ENCODE peak calls at places on chromosomes 12 and 14, in four cellular contexts. P is body of pancreas, I is HCT116, U is upper lobe of left lung. R is an unnamed sample.

GRCh38 chr12:56998981-56999380 is 7.4 kb downstream of the ZBTB39 start:
- ATAC-seq in P (no peak), I (no peak), U (no peak), R (no peak)

GRCh38 chr12:12018454-12018853 is 52.3 kb upstream of the BCL2L14 start:
- ATAC-seq in P (no peak), I (no peak), U (no peak), R (no peak)

GRCh38 chr12:50626026-50626425 is 121.2 kb downstream of the DIP2B start:
- ATAC-seq in P (no peak), I (no peak), U (peak; percentile 61), R (no peak)

GRCh38 chr14:106269029-106269428 is 742.6 kb downstream of the TMEM121 start:
- ATAC-seq in P (no peak), I (no peak), U (no peak), R (no peak)

GRCh38 chr14:50011242-50011641 is 105.1 kb downstream of the VCPKMT start:
- ATAC-seq in P (no peak), I (no peak), U (no peak), R (no peak)

GRCh38 chr12:132953771-132954170 is 2.3 kb downstream of the ZNF605 start:
- ATAC-seq in P (no peak), I (no peak), U (no peak), R (no peak)

GRCh38 chr14:32683679-32684078 is 255.0 kb upstream of the NPAS3 start:
- ATAC-seq in P (no peak), I (no peak), U (no peak), R (no peak)

GRCh38 chr12:26135010-26135420 is 10.2 kb upstream of the BHLHE41 start:
- ATAC-seq in P (peak; percentile 96), I (no peak), U (peak; percentile 72), R (peak; percentile 31)

GRCh38 chr14:100898935-100899840 is 4.3 kb downstream of the RTL1 start:
- ATAC-seq in P (peak; percentile 37), I (no peak), U (no peak), R (no peak)

GRCh38 chr12:89796798-89797382 is 88.3 kb upstream of the ATP2B1 start:
- ATAC-seq in P (no peak), I (no peak), U (no peak), R (no peak)

GRCh38 chr14:97149775-97150174 is 352.6 kb downstream of the VRK1 start:
- ATAC-seq in P (no peak), I (no peak), U (no peak), R (no peak)

GRCh38 chr14:95190346-95190840 is 33.1 kb upstream of the DICER1 start:
- ATAC-seq in P (no peak), I (no peak), U (no peak), R (no peak)

GRCh38 chr14:20631821-20632389 is 9.6 kb downstream of the OR6S1 start:
- ATAC-seq in P (peak; percentile 39), I (no peak), U (peak; percentile 78), R (peak; percentile 29)

GRCh38 chr14:54866588-54866987 is 36.0 kb downstream of the GCH1 start:
- ATAC-seq in P (no peak), I (peak; percentile 44), U (no peak), R (no peak)

GRCh38 chr14:61254803-61255526 is 26.2 kb downstream of the TMEM30B start:
- ATAC-seq in P (no peak), I (no peak), U (no peak), R (no peak)

DNA sequence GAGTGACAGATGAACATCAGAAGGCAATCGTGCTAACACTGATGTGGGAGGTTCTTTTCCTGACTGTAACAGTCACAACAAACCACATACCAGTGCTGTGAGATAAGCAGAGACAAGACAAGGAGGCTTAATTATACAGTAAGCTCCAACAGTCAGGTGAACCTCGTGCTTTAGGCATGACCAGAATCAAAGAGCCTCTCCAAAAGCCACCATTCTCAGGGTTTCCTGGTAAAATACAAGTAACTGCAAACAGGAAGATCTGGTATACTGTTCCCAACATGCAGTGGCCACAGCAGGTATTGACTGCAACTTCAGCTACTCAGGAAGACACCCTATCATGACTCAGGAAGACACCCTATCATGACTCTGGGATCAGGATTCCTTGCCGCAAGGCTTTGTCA is 47.3 kb upstream of the GTF2A1 start:
- ATAC-seq in P (no peak), I (peak; percentile 75), U (no peak), R (no peak)
- TF ChIP-seq CTCF in P (no peak), I (no peak), U (no peak), R (no peak)

GRCh38 chr12:3571323-3571722 is 80.3 kb downstream of the PRMT8 start:
- ATAC-seq in P (no peak), I (no peak), U (no peak), R (no peak)

GRCh38 chr12:3564411-3564810 is 73.4 kb downstream of the PRMT8 start:
- ATAC-seq in P (no peak), I (no peak), U (no peak), R (no peak)

GRCh38 chr12:3563966-3564365 is 73.0 kb downstream of the PRMT8 start:
- ATAC-seq in P (no peak), I (no peak), U (no peak), R (no peak)

GRCh38 chr12:3564861-3565260 is 73.9 kb downstream of the PRMT8 start:
- ATAC-seq in P (no peak), I (no peak), U (no peak), R (no peak)

DNA sequence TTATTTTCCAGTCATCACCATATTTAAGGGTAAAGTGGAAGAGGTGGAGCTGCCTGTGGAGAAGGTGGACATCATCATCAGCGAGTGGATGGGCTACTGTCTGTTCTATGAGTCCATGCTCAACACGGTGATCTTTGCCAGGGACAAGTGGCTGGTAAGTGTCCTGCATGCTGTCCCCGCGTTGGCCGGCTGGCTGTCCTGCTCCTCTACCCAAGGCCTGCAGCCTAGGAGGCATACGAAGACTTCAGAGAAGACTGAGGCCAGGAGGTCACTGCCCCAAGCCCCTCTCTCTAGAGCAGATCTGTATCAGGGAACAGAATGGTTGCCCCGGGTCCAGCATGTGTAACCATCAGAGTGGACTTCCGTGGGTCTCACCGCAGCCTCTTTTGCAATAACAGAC is 77.7 kb downstream of the PRMT8 start:
- ATAC-seq in P (no peak), I (no peak), U (no peak), R (no peak)
- H3K4me3 ChIP-seq in P (no peak overlapping the region), I (no peak overlapping the region), U (no peak overlapping the region), R (no peak overlapping the region)

GRCh38 chr12:91811481-91812287 is 334.0 kb downstream of the BTG1 start:
- ATAC-seq in P (peak; percentile 78), I (peak; percentile 84), U (peak; percentile 79), R (peak; percentile 67)

GRCh38 chr12:91805031-91805430 is 340.6 kb downstream of the BTG1 start:
- ATAC-seq in P (no peak), I (peak; percentile 37), U (no peak), R (no peak)

GRCh38 chr12:91813701-91814100 is 331.9 kb downstream of the BTG1 start:
- ATAC-seq in P (no peak), I (no peak), U (no peak), R (no peak)

GRCh38 chr12:91810077-91810476 is 335.6 kb downstream of the BTG1 start:
- ATAC-seq in P (no peak), I (no peak), U (no peak), R (no peak)

GRCh38 chr12:91810531-91810930 is 335.1 kb downstream of the BTG1 start:
- ATAC-seq in P (no peak), I (no peak), U (no peak), R (no peak)
- H3K27me3 ChIP-seq in P (no peaks in the 10 kb centered on the region), I (no peaks in the 10 kb centered on the region), U (no peaks in the 10 kb centered on the region), R (no peaks in the 10 kb centered on the region)

GRCh38 chr14:21902561-21903199 is 229.1 kb upstream of the OR4E1 start:
- ATAC-seq in P (no peak), I (no peak), U (no peak), R (no peak)
- TF ChIP-seq CTCF in P (no peak), I (peak; percentile 46), U (no peak), R (no peak)

GRCh38 chr12:27552886-27553560 is 29.0 kb downstream of the PPFIBP1 start:
- ATAC-seq in P (no peak), I (no peak), U (no peak), R (no peak)

GRCh38 chr12:27550653-27550975 is 26.6 kb downstream of the PPFIBP1 start:
- ATAC-seq in P (no peak), I (no peak), U (no peak), R (no peak)

GRCh38 chr12:27549801-27550652 is 26.0 kb downstream of the PPFIBP1 start:
- ATAC-seq in P (peak; percentile 96), I (peak; percentile 89), U (peak; percentile 94), R (peak; percentile 85)

GRCh38 chr12:27552235-27552634 is 28.2 kb downstream of the PPFIBP1 start:
- ATAC-seq in P (no peak), I (no peak), U (no peak), R (no peak)

GRCh38 chr12:27551172-27551840 is 27.3 kb downstream of the PPFIBP1 start:
- ATAC-seq in P (no peak), I (no peak), U (no peak), R (no peak)
- H3K4me3 ChIP-seq in P (no peak overlapping the region), I (no peak overlapping the region), U (no peak overlapping the region), R (no peak overlapping the region)

R was measured in gastroesophageal sphincter.